ENCODE peak calls at places on chromosomes 6 and 20, in seven cellular contexts. A is CD14-positive monocyte, X is LHCN-M2, D is cardiac muscle cell, G is lower leg skin, J is NB4, B is fibroblast of pulmonary artery. H is an unnamed sample.

GRCh38 chr6:29082457-29082856 is 4.7 kb downstream of the OR2B3 start:
- DNase-seq in A (no peak), X (no peak), D (no peak), G (no peak), J (no peak), B (no peak), H (no peak)

GRCh38 chr6:101400341-101400740 is 6.8 kb downstream of the GRIK2 start:
- DNase-seq in A (no peak), X (no peak), D (no peak), G (no peak), J (no peak), B (no peak), H (no peak)

GRCh38 chr6:112184996-112185395 is 69.4 kb downstream of the LAMA4 start:
- DNase-seq in A (no peak), X (no peak), D (no peak), G (no peak), J (no peak), B (no peak), H (no peak)

GRCh38 chr20:46312075-46312944 is 4.0 kb upstream of the CDH22 start:
- DNase-seq in A (no peak), X (no peak), D (peak), G (no peak), J (no peak), B (no peak), H (peak)

GRCh38 chr6:127328043-127328442 is 15.4 kb downstream of the ECHDC1 start:
- DNase-seq in A (no peak), X (peak), D (no peak), G (no peak), J (no peak), B (no peak), H (no peak)

GRCh38 chr6:72709436-72709835 is 87.6 kb downstream of the KCNQ5 start:
- DNase-seq in A (no peak), X (no peak), D (no peak), G (no peak), J (no peak), B (no peak), H (no peak)

GRCh38 chr20:49510562-49511117 is 28.2 kb upstream of the KCNB1 start:
- DNase-seq in A (no peak), X (peak), D (no peak), G (peak), J (peak), B (peak), H (peak)

GRCh38 chr6:84731901-84732300 is 32.5 kb downstream of the TBX18 start:
- DNase-seq in A (no peak), X (no peak), D (no peak), G (no peak), J (no peak), B (peak), H (no peak)

GRCh38 chr6:43851204-43851855 is 81.3 kb downstream of the VEGFA start:
- DNase-seq in A (peak), X (peak), D (no peak), G (no peak), J (no peak), B (peak), H (peak)

GRCh38 chr6:161542581-161542980 is 268.7 kb upstream of the AGPAT4 start:
- DNase-seq in A (no peak), X (peak), D (no peak), G (no peak), J (no peak), B (no peak), H (no peak)

GRCh38 chr6:26027491-26028211 is 59.6 kb upstream of the HFE start:
- DNase-seq in A (no peak), X (no peak), D (peak), G (no peak), J (no peak), B (no peak), H (no peak)

GRCh38 chr20:63714858-63715257 is 7.0 kb downstream of the ZGPAT start:
- DNase-seq in A (no peak), X (no peak), D (no peak), G (no peak), J (no peak), B (no peak), H (no peak)

GRCh38 chr6:129345890-129346289 is 364.1 kb downstream of the ARHGAP18 start:
- DNase-seq in A (no peak), X (peak), D (no peak), G (no peak), J (no peak), B (peak), H (no peak)

GRCh38 chr6:146189131-146189530 is 160.3 kb downstream of the GRM1 start:
- DNase-seq in A (no peak), X (no peak), D (no peak), G (no peak), J (no peak), B (no peak), H (no peak)

GRCh38 chr6:143677891-143678737 is at the start of gene PHACTR2:
- DNase-seq in A (peak), X (peak), D (peak), G (peak), J (peak), B (peak), H (peak)

GRCh38 chr6:7242835-7243187 is 70.2 kb downstream of the SSR1 start:
- DNase-seq in A (no peak), X (no peak), D (no peak), G (no peak), J (no peak), B (no peak), H (no peak)

GRCh38 chr6:148590881-148591280 is 155.9 kb upstream of the UST start:
- DNase-seq in A (no peak), X (no peak), D (no peak), G (no peak), J (no peak), B (no peak), H (no peak)

GRCh38 chr20:34076952-34077351 is 35.1 kb downstream of the EIF2S2 start:
- DNase-seq in A (no peak), X (no peak), D (no peak), G (no peak), J (no peak), B (no peak), H (no peak)

GRCh38 chr6:35051997-35052583 is 89.0 kb downstream of the TCP11 start:
- DNase-seq in A (no peak), X (no peak), D (no peak), G (no peak), J (no peak), B (no peak), H (no peak)

H was measured in islet precursor cell.